ENCODE peak calls at places on chromosomes 16 and 17, in seven cellular contexts. B is SHP77; L is fibroblast of the conjunctiva; N is endothelial cell; O is esophagus squamous epithelium; K is thoracic aorta; V is stimulated activated CD4-positive, alpha-beta T cell treated with anti-CD3 and anti-CD28 coated beads, TNF-alpha, amount 100 ng/mL, for 24 hours. R is an unnamed sample.

GRCh38 chr16:54632322-54632721 is 298.3 kb upstream of the IRX5 start:
- DNase-seq in B (no peak), L (no peak), N (no peak), O (no peak), K (no peak), V (no peak), R (no peak)

GRCh38 chr16:2912330-2913199 is 834 bp downstream of the FLYWCH1 start:
- DNase-seq in B (no peak), L (no peak), N (peak; percentile 31), O (no peak), K (no peak), V (no peak), R (no peak)

GRCh38 chr16:3656491-3657468 is 2.3 kb downstream of the DNASE1 start:
- DNase-seq in B (no peak), L (no peak), N (no peak), O (no peak), K (no peak), V (no peak), R (no peak)

GRCh38 chr17:32958418-32958817 is 30.5 kb downstream of the TMEM98 start:
- DNase-seq in B (no peak), L (peak; percentile 23), N (no peak), O (no peak), K (no peak), V (no peak), R (no peak)

GRCh38 chr16:51407921-51408320 is 256.9 kb upstream of the SALL1 start:
- DNase-seq in B (no peak), L (no peak), N (no peak), O (no peak), K (no peak), V (no peak), R (no peak)

GRCh38 chr17:77254961-77255741 is 114.4 kb downstream of the SEC14L1 start:
- DNase-seq in B (no peak), L (peak; percentile 10), N (no peak), O (no peak), K (no peak), V (no peak), R (no peak)

GRCh38 chr17:58541249-58541648 is 26.8 kb upstream of the MTMR4 start:
- DNase-seq in B (no peak), L (no peak), N (no peak), O (no peak), K (no peak), V (no peak), R (no peak)

GRCh38 chr17:77287432-77288068 is 146.8 kb downstream of the SEC14L1 start:
- DNase-seq in B (peak; percentile 69), L (peak; percentile 47), N (peak; percentile 47), O (no peak), K (no peak), V (no peak), R (peak; percentile 34)

GRCh38 chr16:56871172-56871593 is 6.2 kb downstream of the SLC12A3 start:
- DNase-seq in B (no peak), L (no peak), N (no peak), O (no peak), K (no peak), V (no peak), R (no peak)

GRCh38 chr17:1714980-1715802 is 5.0 kb upstream of the TLCD2 start:
- DNase-seq in B (peak; percentile 35), L (peak; percentile 97), N (peak; percentile 49), O (no peak), K (peak; percentile 82), V (no peak), R (no peak)

R was measured in DMS153.